ENCODE peak calls at places on chromosomes 6 and 20, in five cellular contexts. K, P, H, E and Y are unnamed samples.
A peak's percentile ranks its signal among the peaks of the same experiment; 100 is the strongest.

GRCh38 chr6:19837511-19838441 is 606 bp downstream of the ID4 start:
- DNase-seq in H (peak; percentile 38), E (peak; percentile 64), K (peak; percentile 44), P (peak; percentile 84), Y (peak; percentile 11)

GRCh38 chr6:90328004-90328403 is 31.4 kb upstream of the BACH2 start:
- DNase-seq in K (peak; percentile 54), P (no peak), E (no peak), H (peak; percentile 39), Y (no peak)

GRCh38 chr6:112215901-112216300 is 38.5 kb downstream of the LAMA4 start:
- DNase-seq in K (no peak), H (peak; percentile 41), P (no peak), E (no peak), Y (no peak)

GRCh38 chr6:119676230-119676629 is 326.7 kb upstream of the MAN1A1 start:
- DNase-seq in E (no peak), K (no peak), H (no peak), P (no peak), Y (no peak)

GRCh38 chr20:48447456-48447855 is 380.3 kb downstream of the PREX1 start:
- DNase-seq in H (no peak), K (no peak), E (no peak), P (no peak), Y (no peak)

GRCh38 chr6:30331981-30332380 is 5.3 kb downstream of the TRIM39 start:
- DNase-seq in H (no peak), P (no peak), K (peak; percentile 44), E (no peak), Y (no peak)

GRCh38 chr6:19911223-19911622 is 74.1 kb downstream of the ID4 start:
- DNase-seq in H (no peak), E (no peak), K (no peak), P (no peak), Y (no peak)

GRCh38 chr6:83467620-83468036 is 36.8 kb upstream of the ME1 start:
- DNase-seq in H (no peak), E (peak; percentile 77), K (no peak), P (no peak), Y (peak; percentile 29)

GRCh38 chr6:168577496-168577895 is 136.5 kb downstream of the SMOC2 start:
- DNase-seq in K (no peak), E (no peak), P (no peak), H (no peak), Y (no peak)

GRCh38 chr6:27091661-27092315 is 155.7 kb upstream of the PRSS16 start:
- DNase-seq in K (peak; percentile 81), H (peak; percentile 95), P (no peak), E (no peak), Y (no peak)

GRCh38 chr20:2005831-2006426 is 12.1 kb upstream of the PDYN start:
- DNase-seq in P (no peak), K (peak; percentile 81), H (peak; percentile 45), E (peak; percentile 75), Y (peak; percentile 66)

GRCh38 chr6:100300221-100300736 is 164.4 kb downstream of the SIM1 start:
- DNase-seq in H (peak; percentile 95), K (peak; percentile 93), P (no peak), E (no peak), Y (no peak)

GRCh38 chr6:111798281-111798725 is 74.9 kb downstream of the FYN start:
- DNase-seq in P (no peak), K (peak; percentile 83), E (no peak), H (no peak), Y (no peak)

GRCh38 chr20:50310673-50311051 is 120.0 kb downstream of the CEBPB start:
- DNase-seq in E (no peak), H (no peak), K (no peak), P (no peak), Y (no peak)

GRCh38 chr20:50308513-50309279 is 118.1 kb downstream of the CEBPB start:
- DNase-seq in K (peak; percentile 96), E (peak; percentile 91), H (peak; percentile 100), P (peak; percentile 96), Y (peak; percentile 90)

GRCh38 chr20:50309280-50309763 is 118.7 kb downstream of the CEBPB start:
- DNase-seq in K (no peak), H (peak; percentile 92), E (no peak), P (no peak), Y (no peak)

GRCh38 chr20:50311308-50312001 is 120.8 kb downstream of the CEBPB start:
- DNase-seq in E (no peak), P (no peak), K (no peak), H (peak; percentile 48), Y (no peak)

DNA sequence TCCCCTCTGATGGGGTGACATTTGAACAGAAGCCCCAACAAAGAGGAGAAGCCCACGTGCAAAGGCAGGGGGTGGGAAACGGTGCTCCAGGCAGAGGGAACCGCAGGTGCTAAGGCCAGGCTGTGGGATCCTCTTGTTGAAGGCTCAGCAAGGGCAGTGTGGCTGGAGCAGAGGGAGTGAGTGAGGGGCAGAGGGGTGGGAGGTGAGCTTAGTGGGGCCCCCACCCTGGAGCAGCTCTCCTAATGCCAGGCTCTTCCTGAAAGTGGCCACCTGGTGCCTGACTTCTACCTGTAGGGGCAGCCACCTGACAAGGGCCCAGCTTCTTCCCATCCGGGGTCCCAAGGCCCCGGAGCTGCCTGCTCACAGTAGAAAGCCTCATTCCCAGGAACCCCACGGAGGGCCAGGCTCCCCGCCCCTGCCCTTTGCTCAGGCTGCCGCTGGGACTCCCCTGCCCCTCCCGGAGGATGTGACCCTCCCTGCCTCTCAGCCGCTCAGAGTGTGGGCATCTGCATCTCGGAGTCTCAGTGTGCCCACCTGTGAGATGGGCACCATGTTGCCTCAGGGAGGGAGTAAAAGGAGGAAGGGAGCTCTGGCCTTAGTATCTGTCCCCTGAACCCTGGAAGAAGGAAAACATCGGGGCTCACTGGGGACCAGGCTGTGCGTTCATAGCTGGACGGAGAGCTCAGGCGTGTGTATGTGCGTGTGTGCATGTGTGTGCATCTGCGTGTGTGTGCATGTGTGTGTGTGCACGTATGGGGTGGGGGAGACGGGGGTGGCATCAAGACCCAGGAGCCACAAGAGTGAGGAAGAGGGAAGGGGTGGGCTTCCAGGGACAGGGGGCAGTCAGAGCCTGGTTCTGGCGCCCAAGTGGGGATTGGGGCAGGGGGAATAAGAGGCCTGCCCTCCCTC is 119.4 kb downstream of the CEBPB start:
- DNase-seq in H (no peak), P (no peak), E (no peak), K (no peak), Y (no peak)
- H3K27ac ChIP-seq in H (peak overlapping the region; percentile 98), P (peak overlapping the region; percentile 79), E (peak overlapping the region; percentile 51), K (peak overlapping the region; percentile 83), Y (peak overlapping the region; percentile 79)

DNA sequence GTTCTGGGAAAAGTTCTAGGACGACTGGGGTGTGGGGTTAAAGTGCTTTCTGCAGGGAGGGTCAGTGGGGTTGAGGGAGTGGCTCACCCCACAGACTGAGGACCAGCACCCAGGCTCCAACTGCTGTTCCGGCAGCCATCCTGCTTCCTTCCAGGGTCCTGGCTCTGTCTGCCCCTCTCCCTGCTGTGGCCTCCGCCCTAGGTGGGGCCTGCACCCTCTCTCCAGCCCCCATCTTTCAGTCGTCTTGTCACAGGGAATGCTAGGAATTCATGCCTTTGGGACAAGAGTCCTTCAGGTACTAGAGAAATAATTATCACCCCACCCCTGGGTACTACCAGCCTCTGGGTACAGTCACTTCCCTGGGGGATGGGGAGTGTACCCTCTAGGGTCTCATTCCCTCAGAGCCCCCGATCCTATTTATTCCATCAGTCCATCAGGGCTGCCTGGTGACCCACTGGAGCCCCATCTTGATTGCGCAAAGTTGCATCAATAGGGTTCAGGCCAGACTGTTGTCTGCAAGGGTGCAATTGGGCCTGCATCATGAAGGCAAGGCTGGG is at the start of gene AGER:
- DNase-seq in E (no peak), H (no peak), P (peak; percentile 46), K (no peak), Y (no peak)
- H3K4me1 ChIP-seq in E (peaks cover 50% of the 10 kb centered on the region), H (no peaks in the 10 kb centered on the region), P (peaks cover 19% of the 10 kb centered on the region), K (peaks cover 13% of the 10 kb centered on the region), Y (peaks cover 96% of the 10 kb centered on the region)

GRCh38 chr6:151240036-151240685 is 394 bp downstream of the AKAP12 start:
- DNase-seq in K (peak; percentile 43), P (peak; percentile 95), E (peak; percentile 66), H (peak; percentile 64), Y (peak; percentile 76)
- H3K4me3 ChIP-seq in K (peak overlapping the region; percentile 92), P (peak overlapping the region; percentile 51), E (peak overlapping the region; percentile 75), H (peak overlapping the region; percentile 69), Y (peak overlapping the region; percentile 68)

DNA sequence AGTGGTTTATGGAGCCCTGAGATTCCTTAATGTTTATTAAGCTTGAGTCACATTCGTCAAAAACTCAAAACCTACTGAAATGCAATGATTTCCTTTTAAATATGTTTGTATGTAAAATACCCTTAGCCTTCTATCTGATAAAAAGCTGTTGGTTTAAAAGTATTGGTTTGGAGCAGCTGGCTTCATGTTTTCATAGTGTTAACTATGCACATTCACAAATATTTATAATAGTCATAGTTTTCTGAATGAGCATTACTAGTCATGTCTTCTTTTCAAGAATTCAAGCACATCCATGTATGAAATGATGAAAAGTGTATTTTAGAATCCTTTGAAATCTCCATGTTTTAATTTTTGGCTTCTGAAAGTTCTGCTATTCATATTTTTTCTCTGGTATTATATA is 558.6 kb downstream of the UTRN start:
- DNase-seq in E (no peak), K (no peak), H (peak; percentile 33), P (no peak), Y (no peak)
- H3K27ac ChIP-seq in E (no peak overlapping the region), K (no peak overlapping the region), H (no peak overlapping the region), P (no peak overlapping the region), Y (no peak overlapping the region)

GRCh38 chr20:63732118-63733095 is 4.1 kb upstream of the LIME1 start:
- DNase-seq in P (no peak), H (no peak), K (no peak), E (no peak), Y (no peak)

GRCh38 chr20:63733117-63733516 is 3.3 kb upstream of the LIME1 start:
- DNase-seq in H (no peak), P (no peak), K (no peak), E (no peak), Y (no peak)

GRCh38 chr20:63734111-63734945 is 2.1 kb upstream of the LIME1 start:
- DNase-seq in E (no peak), H (no peak), P (no peak), K (no peak), Y (no peak)

GRCh38 chr20:63734946-63735858 is 1.3 kb upstream of the LIME1 start:
- DNase-seq in E (no peak), H (no peak), P (peak; percentile 78), K (no peak), Y (no peak)

DNA sequence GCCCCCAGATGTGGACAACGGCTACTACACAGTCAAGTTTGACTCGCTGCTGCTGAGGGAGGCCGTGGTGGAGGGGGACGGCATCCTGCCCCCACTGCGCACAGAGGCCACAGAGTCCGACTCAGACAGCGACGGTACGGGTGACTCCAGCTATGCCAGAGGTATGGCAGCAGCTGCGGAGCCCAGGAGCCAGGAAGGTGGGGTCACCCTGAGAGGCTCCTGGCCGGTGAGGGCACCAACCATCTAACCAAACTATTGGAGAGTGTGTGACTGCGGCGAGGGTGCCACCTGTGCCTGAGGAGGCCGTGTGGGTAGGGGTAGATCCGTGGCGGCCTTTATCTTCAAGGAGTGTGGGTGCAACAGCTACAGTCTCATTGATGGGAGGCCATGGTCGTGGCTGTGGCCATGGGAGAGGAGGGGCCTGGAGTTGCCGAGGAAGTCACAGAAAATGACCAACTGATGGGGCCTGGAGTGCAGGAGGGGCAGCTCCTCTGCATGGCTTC is 2.8 kb upstream of the LIME1 start:
- DNase-seq in H (no peak), P (no peak), K (no peak), E (no peak), Y (no peak)
- H3K4me1 ChIP-seq in H (no peaks in the 10 kb centered on the region), P (peaks cover 12% of the 10 kb centered on the region), K (no peaks in the 10 kb centered on the region), E (peaks cover 26% of the 10 kb centered on the region), Y (peaks cover 13% of the 10 kb centered on the region)

DNA sequence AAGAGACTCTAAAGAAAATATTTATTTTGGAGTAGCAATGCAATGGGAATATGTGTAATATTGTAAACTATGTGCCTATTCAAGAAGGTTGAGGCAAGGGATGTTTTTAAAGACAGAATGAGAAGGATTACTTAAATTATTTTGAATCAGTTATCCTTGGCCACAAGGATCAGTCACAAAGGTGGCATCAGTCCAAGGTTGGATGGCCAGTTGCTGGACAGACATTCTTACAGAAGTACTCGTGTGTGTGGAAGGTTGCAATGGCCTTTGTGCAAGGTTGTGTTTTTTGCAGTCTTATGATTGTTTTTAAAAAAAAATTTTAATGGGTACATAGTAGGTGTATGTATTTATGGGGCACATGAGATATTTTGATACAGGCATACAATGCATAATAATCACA is 2.0 kb downstream of the QRSL1 start:
- DNase-seq in K (peak; percentile 34), E (no peak), P (no peak), H (peak; percentile 13), Y (no peak)
- H3K4me3 ChIP-seq in K (no peak overlapping the region), E (no peak overlapping the region), P (no peak overlapping the region), H (no peak overlapping the region), Y (no peak overlapping the region)